ENCODE peak calls at places on chromosomes 3 and 15, in five cellular contexts. C, R, H, Y and B are unnamed samples.

GRCh38 chr3:21466491-21466890 is 284.5 kb downstream of the ZNF385D start:
- DNase-seq in Y (peak), R (no peak), C (no peak), H (no peak), B (no peak)

GRCh38 chr3:154971771-154972326 is 108.3 kb upstream of the MME start:
- DNase-seq in R (peak), H (no peak), C (peak), Y (peak), B (peak)

GRCh38 chr3:51391566-51392300 is 648 bp downstream of the RBM15B start:
- DNase-seq in H (no peak), Y (peak), C (peak), R (no peak), B (peak)

GRCh38 chr15:55389276-55389631 is 18.9 kb downstream of the CCPG1 start:
- DNase-seq in H (no peak), R (no peak), Y (peak), C (no peak), B (peak)

GRCh38 chr3:121998588-121999473 is 23.2 kb downstream of the ILDR1 start:
- DNase-seq in H (no peak), Y (no peak), R (no peak), C (peak), B (no peak)

GRCh38 chr15:77036537-77037474 is 34.1 kb downstream of the TSPAN3 start:
- DNase-seq in R (no peak), C (no peak), H (no peak), Y (no peak), B (no peak)

GRCh38 chr15:70762469-70763119 is 764 bp downstream of the UACA start:
- DNase-seq in H (no peak), R (no peak), C (peak), Y (peak), B (peak)

GRCh38 chr3:138078901-138079344 is 36.5 kb downstream of the DZIP1L start:
- DNase-seq in C (peak), Y (peak), R (peak), H (no peak), B (peak)

GRCh38 chr3:126746395-126747177 is 42.5 kb downstream of the CHCHD6 start:
- DNase-seq in R (peak), Y (peak), C (peak), H (no peak), B (peak)

GRCh38 chr15:101492752-101493692 is 3.5 kb upstream of the PCSK6 start:
- DNase-seq in R (no peak), Y (no peak), H (no peak), C (peak), B (no peak)

DNA sequence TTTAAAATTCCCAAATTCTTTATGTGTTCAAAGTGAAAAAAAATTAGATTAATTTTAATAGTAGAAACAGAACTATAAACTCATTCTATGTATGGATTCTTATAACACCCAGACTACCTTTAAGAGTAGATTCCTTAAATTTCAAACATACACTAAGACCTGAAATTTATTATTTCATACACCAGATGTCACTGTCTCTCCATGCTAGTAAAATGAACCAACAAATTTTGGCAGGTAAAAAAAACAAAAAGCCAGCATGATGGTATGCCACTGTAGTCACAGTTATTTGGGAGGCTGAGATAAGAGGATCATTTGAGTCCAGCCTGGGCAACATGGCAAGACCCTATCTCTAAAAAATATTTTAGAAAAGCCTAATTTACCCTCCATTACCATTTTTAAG is 461.3 kb upstream of the NAALADL2 start:
- DNase-seq in C (peak), Y (peak), H (no peak), R (no peak), B (peak)
- TF ChIP-seq CTCF in C (peak), Y (peak), H (peak), R (peak), B (peak)

DNA sequence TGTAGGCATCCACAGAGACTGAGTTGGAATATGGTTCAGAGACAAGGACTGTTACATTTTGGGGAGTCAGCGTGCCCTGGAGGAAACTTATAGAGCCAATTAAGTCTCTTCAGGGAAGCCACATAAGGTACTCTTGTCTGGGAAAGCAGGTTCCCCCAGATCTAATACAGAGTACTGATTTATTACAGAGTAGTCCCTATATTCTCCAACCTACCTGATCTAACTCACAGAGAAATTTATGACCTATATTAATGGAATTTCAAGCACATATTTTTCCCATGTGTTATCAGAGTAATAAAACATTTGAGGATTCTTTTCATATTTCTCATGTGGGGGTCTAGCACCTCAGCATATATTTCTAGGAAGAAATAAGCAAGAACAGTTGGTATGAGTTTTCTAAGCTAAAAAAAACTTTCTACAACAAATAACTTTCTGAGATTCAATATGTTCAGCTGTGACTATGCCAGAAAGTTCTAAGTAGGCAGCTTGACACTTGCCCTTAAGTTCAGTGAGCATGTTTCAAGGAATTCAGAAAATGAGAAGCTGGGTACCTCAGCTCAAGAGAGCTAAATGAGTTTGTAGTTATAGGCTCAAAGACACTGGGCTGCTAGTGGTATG is 75.3 kb upstream of the COL8A1 start:
- DNase-seq in R (no peak), C (peak), Y (peak), H (no peak), B (no peak)
- H3K4me3 ChIP-seq in R (no peak), C (no peak), Y (no peak), H (no peak), B (no peak)

DNA sequence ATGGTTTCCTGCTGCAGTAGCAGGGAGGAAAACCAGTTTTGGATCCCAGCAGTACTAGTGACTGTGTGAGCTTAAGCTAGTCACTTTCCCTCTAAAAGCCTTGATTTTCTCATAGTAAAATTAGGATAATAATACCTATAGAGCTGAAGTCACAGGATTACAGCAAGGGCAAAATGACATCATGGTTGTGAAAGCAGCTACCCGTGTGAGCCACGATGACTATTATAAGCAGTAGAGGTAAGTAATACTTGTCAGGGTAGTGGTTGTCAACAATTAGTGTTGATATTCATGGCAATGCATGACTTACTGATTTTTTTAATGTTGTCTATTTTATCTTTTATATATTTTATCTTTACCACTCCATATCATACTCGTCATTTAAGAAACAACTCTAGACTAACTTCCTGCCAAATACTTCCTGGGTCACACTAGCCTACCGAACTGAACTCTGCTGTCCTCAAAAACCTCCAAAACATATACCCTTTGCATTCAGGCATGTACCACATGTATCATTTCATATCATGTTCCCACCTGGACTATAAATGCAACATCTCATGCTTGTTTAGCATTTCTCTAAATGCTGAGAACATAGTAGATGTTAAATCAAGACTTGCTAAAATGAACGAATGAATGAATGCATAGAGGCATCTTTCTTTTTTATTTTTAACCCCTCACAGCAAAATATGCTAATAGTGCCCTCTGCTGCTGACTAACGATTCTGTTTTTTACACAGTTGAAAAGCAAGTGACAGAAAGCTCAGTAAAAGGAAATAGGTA is 172.6 kb downstream of the P3H2 start:
- DNase-seq in Y (no peak), H (no peak), R (no peak), C (peak), B (peak)
- TF ChIP-seq CTCF in Y (peak), H (peak), R (peak), C (peak), B (peak)

DNA sequence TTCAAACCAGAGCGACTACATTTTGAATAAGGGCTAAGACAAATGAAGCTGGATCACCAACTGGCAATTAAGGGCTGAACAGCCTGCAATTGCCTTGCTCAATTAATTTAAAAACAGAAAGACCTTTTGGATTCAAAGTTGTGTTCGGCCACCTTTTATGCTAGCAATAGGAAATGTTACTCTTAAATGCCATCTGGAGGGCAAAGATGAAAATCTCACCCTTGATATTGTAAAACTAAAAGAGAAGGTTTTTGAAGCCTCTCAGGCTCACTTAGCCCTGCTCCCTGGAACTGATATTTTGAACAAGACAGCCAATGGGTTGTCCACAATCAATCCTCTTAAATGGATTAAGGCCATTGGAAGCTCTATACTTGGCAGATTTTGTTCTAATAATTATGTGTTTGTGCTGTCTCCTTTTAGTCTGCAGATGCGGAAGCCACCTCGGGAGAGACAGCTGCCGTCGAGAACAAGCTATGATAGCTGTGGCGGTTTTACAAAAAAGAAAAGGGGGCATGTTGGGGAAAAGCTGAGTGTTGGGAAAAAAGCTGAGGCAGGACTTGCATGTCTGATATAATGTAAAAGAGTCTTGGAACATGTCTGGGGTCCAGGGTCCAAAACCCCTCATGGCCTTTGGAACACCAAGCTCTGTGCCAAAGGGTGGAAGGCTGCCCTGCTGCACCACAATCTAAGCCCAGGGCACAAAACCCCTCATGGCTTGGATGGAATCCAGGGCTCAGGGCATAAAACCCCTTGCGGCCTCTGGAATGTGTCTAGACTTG is 44.4 kb downstream of the ACAD9 start:
- DNase-seq in R (no peak), H (no peak), Y (no peak), C (no peak), B (no peak)
- H3K4me3 ChIP-seq in R (no peak), H (no peak), Y (no peak), C (no peak), B (no peak)

DNA sequence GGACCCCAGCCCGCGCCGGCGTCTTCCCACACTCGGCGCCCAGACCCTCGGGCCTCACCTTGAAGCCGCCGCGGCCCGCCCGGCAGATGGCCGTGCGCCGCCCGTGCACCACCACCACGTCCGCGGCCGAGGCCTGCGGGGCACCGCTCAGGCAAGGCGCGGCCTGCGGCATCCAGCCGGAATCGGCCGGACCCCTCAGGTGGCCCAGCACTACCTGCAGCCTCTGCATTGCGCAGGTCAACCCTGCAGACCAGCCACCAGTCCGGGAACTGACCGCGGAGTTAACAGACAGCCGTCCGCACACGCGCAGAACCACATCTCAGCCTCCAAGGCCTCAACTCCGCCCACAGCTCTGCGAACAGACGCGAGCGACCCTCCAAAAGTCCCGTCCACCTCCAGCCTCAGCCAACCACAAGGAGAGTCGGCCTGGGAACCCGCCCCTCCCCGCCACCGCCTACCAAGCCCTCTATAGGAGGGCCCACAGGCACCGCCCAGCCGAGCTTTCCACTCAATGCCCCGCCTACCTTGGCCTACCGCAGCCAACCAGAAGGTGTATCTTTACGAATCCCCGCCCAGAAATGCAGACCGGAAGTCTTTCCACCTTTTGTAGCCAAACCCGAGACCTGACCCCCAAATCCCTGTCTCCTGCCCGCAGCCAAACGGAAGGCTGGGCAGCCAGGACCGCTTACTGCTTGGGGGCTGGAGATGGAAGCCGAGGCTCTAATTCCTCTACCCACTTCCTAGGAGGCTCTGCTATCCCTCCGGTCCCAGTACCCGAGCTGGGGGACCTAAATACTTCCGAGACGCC is at the start of gene ACAA1:
- DNase-seq in R (peak), Y (peak), H (peak), C (peak), B (peak)
- TF ChIP-seq CTCF in R (no peak), Y (no peak), H (no peak), C (no peak), B (no peak)